ENCODE peak calls at places on chromosomes 11 and 22, in nine cellular contexts. W, O, P, F, I, R, T, Q and X are unnamed samples.

GRCh38 chr11:409600-410471 is 5.0 kb downstream of the SIGIRR start:
- DNase-seq in W (no peak), O (no peak), P (no peak), F (no peak), I (no peak), R (no peak), T (no peak), Q (no peak), X (no peak)

GRCh38 chr11:76609736-76610370 is 60.7 kb downstream of the LRRC32 start:
- DNase-seq in W (no peak), O (peak; percentile 70), P (no peak), F (no peak), I (no peak), R (no peak), T (no peak), Q (no peak), X (no peak)

GRCh38 chr22:30298005-30298701 is 8.8 kb upstream of the CASTOR1 start:
- DNase-seq in W (no peak), O (peak; percentile 85), P (no peak), F (no peak), I (no peak), R (no peak), T (no peak), Q (no peak), X (no peak)

GRCh38 chr11:63905179-63905578 is 11.8 kb downstream of the RCOR2 start:
- DNase-seq in W (no peak), O (no peak), P (no peak), F (no peak), I (no peak), R (no peak), T (no peak), Q (no peak), X (no peak)

GRCh38 chr11:86802601-86803051 is 2.3 kb downstream of the PRSS23 start:
- DNase-seq in W (no peak), O (peak; percentile 33), P (no peak), F (peak; percentile 43), I (no peak), R (peak; percentile 66), T (peak; percentile 63), Q (no peak), X (no peak)

GRCh38 chr11:43770173-43770572 is 89.6 kb downstream of the HSD17B12 start:
- DNase-seq in W (no peak), O (no peak), P (no peak), F (no peak), I (no peak), R (no peak), T (no peak), Q (no peak), X (no peak)

GRCh38 chr11:107848345-107848744 is 10.2 kb downstream of the SLC35F2 start:
- DNase-seq in W (no peak), O (no peak), P (no peak), F (no peak), I (no peak), R (no peak), T (no peak), Q (no peak), X (no peak)

GRCh38 chr22:49247194-49247924 is 580.3 kb downstream of the BRD1 start:
- DNase-seq in W (no peak), O (no peak), P (no peak), F (no peak), I (no peak), R (no peak), T (no peak), Q (no peak), X (no peak)

GRCh38 chr11:7691759-7692334 is 14.4 kb downstream of the OVCH2 start:
- DNase-seq in W (no peak), O (no peak), P (no peak), F (no peak), I (no peak), R (no peak), T (no peak), Q (no peak), X (no peak)

GRCh38 chr11:69836401-69836800 is 17.2 kb upstream of the FGF3 start:
- DNase-seq in W (no peak), O (no peak), P (no peak), F (no peak), I (no peak), R (no peak), T (no peak), Q (no peak), X (no peak)

GRCh38 chr11:110491577-110492352 is 62.0 kb downstream of the FDX1 start:
- DNase-seq in W (no peak), O (peak; percentile 80), P (no peak), F (no peak), I (no peak), R (no peak), T (no peak), Q (no peak), X (no peak)

GRCh38 chr11:116702772-116703360 is 69.9 kb downstream of the BUD13 start:
- DNase-seq in W (no peak), O (no peak), P (no peak), F (no peak), I (no peak), R (no peak), T (peak; percentile 29), Q (no peak), X (no peak)

GRCh38 chr11:123249354-123249753 is 54.3 kb upstream of the CLMP start:
- DNase-seq in W (no peak), O (peak; percentile 27), P (no peak), F (no peak), I (no peak), R (no peak), T (no peak), Q (no peak), X (no peak)

GRCh38 chr11:43497144-43497543 is 138.4 kb downstream of the TTC17 start:
- DNase-seq in W (no peak), O (no peak), P (no peak), F (no peak), I (no peak), R (no peak), T (peak; percentile 46), Q (no peak), X (no peak)

GRCh38 chr11:128501576-128502549 is 85.5 kb downstream of the ETS1 start:
- DNase-seq in W (no peak), O (no peak), P (peak; percentile 50), F (no peak), I (no peak), R (no peak), T (no peak), Q (no peak), X (no peak)

GRCh38 chr11:92556435-92556834 is 331.8 kb downstream of the FAT3 start:
- DNase-seq in W (no peak), O (no peak), P (no peak), F (no peak), I (no peak), R (peak; percentile 55), T (no peak), Q (no peak), X (no peak)

GRCh38 chr11:124740277-124740882 is 638 bp downstream of the NRGN start:
- DNase-seq in W (no peak), O (peak; percentile 57), P (peak; percentile 40), F (peak; percentile 78), I (peak; percentile 29), R (no peak), T (no peak), Q (no peak), X (no peak)

GRCh38 chr11:64268687-64269379 is 15.6 kb downstream of the BAD start:
- DNase-seq in W (no peak), O (peak; percentile 87), P (peak; percentile 71), F (peak; percentile 74), I (no peak), R (peak; percentile 73), T (peak; percentile 71), Q (no peak), X (peak; percentile 69)

GRCh38 chr22:30390974-30391691 is 3.9 kb upstream of the RNF215 start:
- DNase-seq in W (peak; percentile 41), O (peak; percentile 73), P (peak; percentile 33), F (peak; percentile 87), I (peak; percentile 58), R (peak; percentile 72), T (peak; percentile 87), Q (peak; percentile 59), X (no peak)

GRCh38 chr22:25582946-25583345 is 18.5 kb downstream of the GRK3 start:
- DNase-seq in W (peak; percentile 6), O (no peak), P (no peak), F (no peak), I (no peak), R (peak; percentile 19), T (no peak), Q (no peak), X (no peak)

GRCh38 chr11:79822771-79823170 is 381.9 kb upstream of the TENM4 start:
- DNase-seq in W (no peak), O (no peak), P (no peak), F (no peak), I (no peak), R (no peak), T (no peak), Q (no peak), X (no peak)

GRCh38 chr11:119626197-119626909 is 102.6 kb downstream of the NECTIN1 start:
- DNase-seq in W (no peak), O (peak; percentile 82), P (no peak), F (no peak), I (no peak), R (no peak), T (no peak), Q (no peak), X (no peak)

GRCh38 chr11:16806791-16807190 is 68.3 kb downstream of the C11orf58 start:
- DNase-seq in W (peak; percentile 29), O (no peak), P (peak; percentile 52), F (no peak), I (no peak), R (peak; percentile 89), T (no peak), Q (no peak), X (no peak)

GRCh38 chr22:20583471-20583922 is 76.1 kb downstream of the MED15 start:
- DNase-seq in W (no peak), O (no peak), P (peak; percentile 64), F (no peak), I (no peak), R (no peak), T (no peak), Q (no peak), X (no peak)

GRCh38 chr11:122101625-122102291 is 14.3 kb downstream of the BLID start:
- DNase-seq in W (peak; percentile 53), O (peak; percentile 88), P (peak; percentile 50), F (no peak), I (no peak), R (peak; percentile 91), T (peak; percentile 1), Q (peak; percentile 71), X (peak; percentile 45)

GRCh38 chr11:114147389-114148382 is 88.2 kb downstream of the ZBTB16 start:
- DNase-seq in W (no peak), O (peak; percentile 58), P (no peak), F (no peak), I (no peak), R (peak; percentile 56), T (peak; percentile 67), Q (no peak), X (no peak)

GRCh38 chr11:64881476-64881875 is 3.1 kb upstream of the EHD1 start:
- DNase-seq in W (no peak), O (no peak), P (no peak), F (no peak), I (no peak), R (no peak), T (no peak), Q (no peak), X (no peak)

GRCh38 chr22:50621491-50621880 is 6.5 kb downstream of the ARSA start:
- DNase-seq in W (no peak), O (no peak), P (no peak), F (peak; percentile 64), I (no peak), R (no peak), T (peak; percentile 51), Q (no peak), X (no peak)

GRCh38 chr11:64875369-64876225 is 2.8 kb downstream of the EHD1 start:
- DNase-seq in W (no peak), O (no peak), P (no peak), F (no peak), I (no peak), R (no peak), T (no peak), Q (no peak), X (no peak)

GRCh38 chr11:125371451-125371935 is 124.6 kb downstream of the FEZ1 start:
- DNase-seq in W (no peak), O (peak; percentile 95), P (no peak), F (no peak), I (no peak), R (no peak), T (no peak), Q (no peak), X (no peak)

GRCh38 chr11:122317337-122317736 is 201.3 kb upstream of the BLID start:
- DNase-seq in W (peak; percentile 71), O (no peak), P (no peak), F (no peak), I (no peak), R (peak; percentile 69), T (no peak), Q (no peak), X (no peak)